ENCODE peak calls at places on chromosomes 4 and X, in six cellular contexts. N is lower leg skin, R is heart right ventricle, Q is GM12865, F is nephron progenitor cell, Z is NB4. D is an unnamed sample.

GRCh38 chr4:63269156-63269555 is 1140.1 kb downstream of the TECRL start:
- DNase-seq in N (no peak), Z (no peak), R (no peak), Q (no peak), F (no peak), D (no peak)

GRCh38 chr4:129929984-129930383 is 834.0 kb downstream of the C4orf33 start:
- DNase-seq in F (no peak), R (no peak), Q (no peak), N (no peak), Z (no peak), D (no peak)

GRCh38 chr4:112214397-112215264 is 17.0 kb upstream of the AP1AR start:
- DNase-seq in Z (peak), F (no peak), R (no peak), N (no peak), Q (no peak), D (no peak)

GRCh38 chr4:114782842-114783595 is 184.4 kb downstream of the UGT8 start:
- DNase-seq in F (no peak), R (no peak), Z (no peak), Q (no peak), N (no peak), D (no peak)

GRCh38 chr4:140240237-140240636 is 86.3 kb upstream of the MAML3 start:
- DNase-seq in Z (no peak), R (no peak), F (peak), N (no peak), Q (no peak), D (no peak)

GRCh38 chrX:45479835-45480422 is 279.3 kb upstream of the DIPK2B start:
- DNase-seq in Q (no peak), F (no peak), R (no peak), Z (no peak), N (no peak), D (no peak)

GRCh38 chrX:146054311-146054710 is 236.7 kb downstream of the SLITRK2 start:
- DNase-seq in Z (no peak), F (no peak), N (no peak), R (no peak), Q (no peak), D (no peak)

GRCh38 chr4:38101563-38101962 is 141.4 kb downstream of the PTTG2 start:
- DNase-seq in Q (no peak), Z (no peak), R (no peak), N (no peak), F (no peak), D (no peak)

GRCh38 chrX:39877919-39878318 is 219.8 kb downstream of the BCOR start:
- DNase-seq in F (no peak), Q (no peak), R (no peak), N (no peak), Z (no peak), D (no peak)

GRCh38 chr4:92387459-92388069 is 83.8 kb downstream of the GRID2 start:
- DNase-seq in R (peak), Q (peak), F (peak), N (no peak), Z (peak), D (no peak)

GRCh38 chr4:80365928-80366327 is 30.4 kb downstream of the CFAP299 start:
- DNase-seq in R (no peak), Z (peak), N (peak), F (peak), Q (peak), D (no peak)

DNA sequence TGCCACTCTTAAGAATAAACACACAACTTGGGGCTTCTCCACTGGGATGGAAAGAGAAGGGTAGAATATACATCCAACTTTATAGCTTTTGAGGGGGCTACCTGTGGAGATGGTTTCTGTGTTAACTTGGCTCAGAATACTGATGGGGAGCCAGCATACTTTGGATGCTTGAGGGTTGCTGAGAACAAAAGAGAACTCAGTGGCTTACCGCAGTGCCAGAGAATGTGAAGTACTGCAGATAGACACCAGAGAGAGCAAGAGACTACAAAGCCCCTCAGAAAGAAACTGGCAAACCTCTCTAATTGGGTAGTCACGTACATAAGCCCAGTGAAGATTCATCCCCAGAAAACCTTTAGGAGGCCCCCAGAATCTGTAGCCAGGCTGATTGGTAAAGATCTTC is 214.4 kb downstream of the DCHS2 start:
- DNase-seq in F (no peak), Q (no peak), Z (no peak), R (no peak), N (no peak), D (no peak)
- TF ChIP-seq CTCF in F (no peak), Q (no peak), Z (no peak), R (no peak), N (no peak), D (no peak)

GRCh38 chr4:27084685-27085356 is 224.2 kb downstream of the STIM2 start:
- DNase-seq in R (no peak), N (peak), Q (no peak), Z (peak), F (peak), D (no peak)
- TF ChIP-seq CTCF in R (no peak), N (no peak), Q (no peak), Z (no peak), F (peak), D (no peak)

GRCh38 chr4:7189475-7190277 is 2.7 kb upstream of the SORCS2 start:
- DNase-seq in F (no peak), Z (no peak), N (no peak), Q (no peak), R (no peak), D (no peak)
- TF ChIP-seq CTCF in F (no peak), Z (no peak), N (no peak), Q (no peak), R (no peak), D (no peak)

GRCh38 chrX:9569875-9570274 is 105.0 kb downstream of the TBL1X start:
- DNase-seq in Q (no peak), Z (no peak), R (no peak), F (no peak), N (no peak), D (no peak)

GRCh38 chrX:9562851-9563250 is 98.0 kb downstream of the TBL1X start:
- DNase-seq in Q (no peak), N (no peak), R (no peak), F (no peak), Z (no peak), D (no peak)

GRCh38 chrX:9561199-9561598 is 96.3 kb downstream of the TBL1X start:
- DNase-seq in Z (no peak), Q (no peak), F (no peak), N (no peak), R (no peak), D (no peak)

GRCh38 chrX:9560219-9560618 is 95.4 kb downstream of the TBL1X start:
- DNase-seq in N (no peak), Z (no peak), Q (no peak), R (no peak), F (no peak), D (no peak)

DNA sequence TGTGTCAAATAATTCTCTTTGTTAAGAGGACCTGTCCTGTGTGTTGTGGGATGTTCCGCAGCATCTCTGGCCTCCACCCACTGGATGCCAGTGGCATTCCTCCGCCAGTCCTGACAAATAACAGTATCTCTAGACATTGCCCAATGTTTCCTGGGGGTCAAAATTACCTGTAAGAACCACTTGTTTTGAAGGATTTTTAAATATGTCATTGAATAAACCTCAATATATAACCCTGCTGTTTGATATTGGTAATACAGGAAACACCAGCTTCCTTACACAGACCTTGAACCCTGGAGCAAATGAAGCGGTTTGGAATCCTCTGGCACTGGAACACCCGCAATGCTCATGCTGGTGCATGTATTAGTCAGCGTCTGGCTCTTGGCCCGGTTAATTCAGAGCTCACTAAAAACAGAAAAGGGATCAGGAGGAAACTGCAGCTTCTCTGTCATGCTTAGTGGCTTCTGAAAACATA is 101.3 kb downstream of the TBL1X start:
- DNase-seq in N (peak), Q (peak), R (peak), Z (no peak), F (no peak), D (no peak)
- TF ChIP-seq CTCF in N (no peak), Q (no peak), R (no peak), Z (no peak), F (no peak), D (no peak)

DNA sequence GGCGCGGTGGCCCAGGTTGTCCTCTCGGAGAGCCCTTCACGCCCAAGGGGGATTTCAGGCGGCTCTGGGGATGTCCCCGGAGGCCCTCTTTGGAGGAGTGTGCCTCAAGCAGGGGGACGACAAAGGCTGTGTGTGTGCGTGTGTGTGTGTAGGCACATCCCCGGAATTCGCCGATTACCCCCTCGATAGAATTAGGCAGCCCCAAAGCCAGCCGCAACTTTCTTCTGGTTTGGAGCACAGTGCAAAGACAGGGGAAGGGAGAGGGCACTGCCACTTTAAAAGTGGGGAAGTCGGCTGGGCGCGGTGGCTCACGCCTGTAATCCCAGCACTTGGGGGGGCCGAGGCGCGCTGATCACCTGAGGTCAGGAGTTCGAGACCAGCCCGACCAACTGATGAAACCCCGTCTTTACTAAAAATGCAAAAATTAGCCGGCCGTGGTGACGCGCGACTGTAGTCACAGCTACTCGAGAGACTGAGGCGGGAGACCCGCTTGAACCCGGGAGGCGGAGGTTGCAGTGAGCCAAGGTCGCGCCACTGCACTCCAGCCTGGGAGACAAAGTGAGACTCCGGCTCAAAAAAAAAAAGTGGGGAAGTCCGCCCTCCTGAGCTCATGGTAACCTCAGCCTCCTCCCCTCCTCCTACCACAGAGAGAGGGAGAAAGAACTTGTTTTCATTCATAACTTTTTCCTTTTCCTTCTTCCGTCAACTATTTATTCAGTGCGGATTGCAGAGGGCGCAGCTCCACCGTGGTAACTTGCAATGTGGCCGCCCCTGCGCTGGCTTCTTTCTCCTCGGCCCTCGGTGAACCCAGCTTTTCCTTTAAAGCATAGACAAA is 2.4 kb downstream of the SPRY1 start:
- DNase-seq in N (peak), R (peak), F (peak), Q (peak), Z (peak), D (peak)
- TF ChIP-seq CTCF in N (no peak), R (no peak), F (no peak), Q (no peak), Z (peak), D (no peak)

DNA sequence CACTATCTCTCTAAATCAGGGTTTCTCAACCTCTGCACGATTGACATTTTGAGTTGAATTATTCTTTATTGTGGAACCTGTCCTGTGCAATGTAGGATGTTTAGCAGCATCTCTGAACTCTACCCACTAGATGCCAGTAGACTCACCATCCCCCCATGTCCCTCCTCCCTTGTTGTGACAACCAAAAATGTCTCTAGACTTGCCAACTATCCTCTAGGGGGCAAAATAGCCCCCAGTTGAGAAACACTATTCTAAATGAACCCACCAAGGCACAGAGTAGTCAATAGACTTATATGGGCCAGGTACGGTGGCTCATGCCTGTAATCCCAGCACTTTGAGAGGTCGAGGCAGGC is 49.1 kb upstream of the GAB1 start:
- DNase-seq in F (no peak), Z (no peak), R (no peak), Q (peak), N (no peak), D (no peak)
- TF ChIP-seq CTCF in F (no peak), Z (no peak), R (no peak), Q (no peak), N (no peak), D (no peak)

DNA sequence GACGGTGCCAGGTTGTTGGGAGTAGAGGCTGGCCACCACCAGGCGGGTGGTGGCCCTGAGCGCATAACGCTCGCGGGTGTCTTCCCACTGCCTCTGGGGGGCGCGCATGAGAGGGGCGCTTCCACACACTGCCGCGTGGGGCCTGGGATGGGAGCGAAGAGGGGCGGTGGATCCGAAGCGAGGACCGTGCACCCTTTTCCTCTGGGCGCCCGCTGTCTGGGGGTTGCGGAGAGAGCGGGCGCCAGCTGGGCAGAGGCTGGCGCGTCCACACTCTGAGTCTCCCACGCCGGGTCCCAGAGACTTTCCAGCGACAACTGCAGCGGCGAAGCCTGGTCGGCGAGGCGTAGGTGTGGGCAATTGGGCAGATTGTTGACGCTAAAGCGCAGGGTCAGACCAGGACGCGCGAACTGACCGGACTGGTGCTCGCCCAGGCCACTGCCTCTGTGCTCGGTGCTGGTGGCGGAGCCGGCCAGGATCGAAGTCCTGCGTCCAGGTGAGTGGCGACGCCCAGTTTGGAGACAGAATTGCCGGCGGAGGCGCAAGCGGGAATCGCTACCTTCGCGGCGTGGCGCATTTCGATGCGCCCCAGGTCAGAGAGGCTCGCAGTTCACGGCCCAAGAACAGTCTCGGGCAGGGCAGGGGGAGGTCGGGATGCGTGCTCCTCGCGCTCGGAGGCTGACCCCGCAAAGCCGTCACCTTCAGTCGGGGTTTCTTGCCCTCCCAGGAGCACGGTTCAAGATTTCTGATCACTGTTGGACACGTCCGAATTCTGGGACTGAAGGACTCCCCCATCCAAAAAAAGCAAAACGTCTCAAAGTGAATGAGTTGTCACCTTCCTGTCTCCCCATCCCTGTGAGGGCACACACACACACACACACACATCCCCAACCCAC is 2.6 kb upstream of the HMX1 start:
- DNase-seq in R (no peak), Q (no peak), F (no peak), N (no peak), Z (no peak), D (no peak)
- TF ChIP-seq CTCF in R (no peak), Q (no peak), F (no peak), N (no peak), Z (no peak), D (no peak)

DNA sequence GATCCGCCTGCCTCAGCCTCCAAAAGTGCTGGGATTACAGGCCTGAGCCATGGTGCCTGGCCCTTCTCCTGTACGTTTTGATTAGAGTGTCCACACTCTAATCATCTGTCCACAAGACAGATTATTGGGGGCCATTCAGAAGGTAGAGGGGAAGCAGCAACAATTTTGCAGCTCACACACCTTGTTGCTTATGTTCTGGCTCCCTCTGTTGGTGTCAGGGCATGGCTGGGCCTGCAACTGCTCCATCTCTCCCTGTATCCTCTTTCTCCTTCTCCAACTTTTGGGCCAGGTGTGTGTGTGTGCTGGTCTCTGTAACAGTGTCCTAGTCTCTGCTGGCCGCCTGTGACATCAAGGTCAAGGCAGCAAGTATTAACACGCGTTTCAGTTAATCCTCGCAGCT is 125.5 kb upstream of the MBNL3 start:
- DNase-seq in Q (peak), R (no peak), F (peak), Z (peak), N (no peak), D (no peak)
- TF ChIP-seq CTCF in Q (peak), R (no peak), F (peak), Z (peak), N (no peak), D (no peak)

DNA sequence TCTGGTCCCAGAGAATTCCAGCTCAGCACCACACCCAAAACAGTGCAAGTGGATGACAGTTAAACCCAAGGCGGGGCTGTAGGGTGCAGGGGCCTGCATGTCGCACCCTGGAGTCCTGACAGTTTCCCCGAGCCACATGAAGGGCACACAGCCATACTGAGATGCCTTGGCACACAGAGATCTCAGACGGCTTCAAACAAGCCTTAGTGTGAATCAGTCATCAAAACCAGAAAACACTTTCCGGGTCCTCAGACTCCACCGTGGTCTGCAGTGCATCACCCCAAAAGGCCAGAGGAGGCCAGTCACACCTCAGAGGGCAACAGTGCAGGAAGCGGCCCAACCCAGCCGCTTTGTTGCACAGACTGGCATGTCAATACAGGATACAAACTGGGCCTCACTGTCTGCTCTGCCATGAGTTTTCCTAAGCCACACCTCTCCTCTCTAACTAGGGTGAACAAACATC is 64.6 kb upstream of the ENPP6 start:
- DNase-seq in Z (no peak), N (no peak), F (no peak), Q (peak), R (no peak), D (no peak)
- TF ChIP-seq CTCF in Z (no peak), N (no peak), F (no peak), Q (peak), R (no peak), D (no peak)